ENCODE peak calls at places on chromosomes 4 and X, in four cellular contexts. X, L, M and N are unnamed samples.

GRCh38 chr4:76410621-76411020 is 10.3 kb downstream of the CCDC158 start:
- DNase-seq in X (no peak), L (no peak), M (no peak), N (no peak)

GRCh38 chrX:153651540-153652079 is 4.6 kb downstream of the DUSP9 start:
- DNase-seq in X (peak; percentile 49), L (no peak), M (no peak), N (peak; percentile 43)

GRCh38 chr4:36551697-36552214 is 270.3 kb downstream of the DTHD1 start:
- DNase-seq in X (no peak), L (peak; percentile 1), M (no peak), N (no peak)

GRCh38 chrX:42714981-42715688 is 62.8 kb downstream of the PPP1R2C start:
- DNase-seq in X (no peak), L (peak; percentile 42), M (no peak), N (no peak)

GRCh38 chr4:16714191-16714590 is 184.3 kb downstream of the LDB2 start:
- DNase-seq in X (no peak), L (no peak), M (no peak), N (no peak)

GRCh38 chr4:173414456-173414855 is 15.5 kb upstream of the SCRG1 start:
- DNase-seq in X (no peak), L (no peak), M (no peak), N (no peak)

GRCh38 chrX:107576841-107577240 is 51.5 kb upstream of the PRPS1 start:
- DNase-seq in X (no peak), L (no peak), M (no peak), N (no peak)

GRCh38 chr4:56626420-56626819 is 54.7 kb downstream of the HOPX start:
- DNase-seq in X (no peak), L (no peak), M (no peak), N (no peak)

GRCh38 chr4:57098945-57099344 is 11.2 kb downstream of the IGFBP7 start:
- DNase-seq in X (no peak), L (no peak), M (no peak), N (no peak)

GRCh38 chr4:176834531-176834930 is 41.8 kb upstream of the VEGFC start:
- DNase-seq in X (no peak), L (no peak), M (no peak), N (no peak)

GRCh38 chrX:110462957-110463356 is 104.3 kb downstream of the RTL9 start:
- DNase-seq in X (no peak), L (no peak), M (no peak), N (no peak)

GRCh38 chr4:20255823-20256222 is 4.1 kb downstream of the SLIT2 start:
- DNase-seq in X (no peak), L (no peak), M (no peak), N (no peak)

GRCh38 chrX:20517565-20517964 is 250.9 kb upstream of the RPS6KA3 start:
- DNase-seq in X (no peak), L (no peak), M (no peak), N (no peak)

GRCh38 chr4:145602129-145602760 is 16.9 kb upstream of the MMAA start:
- DNase-seq in X (no peak), L (no peak), M (no peak), N (no peak)

GRCh38 chrX:28589048-28589447 is 1.8 kb downstream of the IL1RAPL1 start:
- DNase-seq in X (no peak), L (no peak), M (no peak), N (no peak)

GRCh38 chrX:118726887-118727685 is at the start of gene IL13RA1:
- DNase-seq in X (peak; percentile 91), L (no peak), M (no peak), N (peak; percentile 89)

GRCh38 chr4:23930750-23931488 is 41.1 kb upstream of the PPARGC1A start:
- DNase-seq in X (peak; percentile 86), L (no peak), M (peak; percentile 11), N (no peak)

GRCh38 chr4:38804654-38805295 is at the start of gene TLR1:
- DNase-seq in X (no peak), L (peak; percentile 65), M (no peak), N (no peak)

GRCh38 chrX:102345916-102346315 is 93.9 kb downstream of the NXF2B start:
- DNase-seq in X (peak; percentile 35), L (peak; percentile 46), M (no peak), N (peak; percentile 71)

GRCh38 chr4:20493761-20494353 is 206.4 kb upstream of the PACRGL start:
- DNase-seq in X (no peak), L (no peak), M (no peak), N (no peak)

GRCh38 chrX:121349263-121349662 is 301.9 kb downstream of the GLUD2 start:
- DNase-seq in X (no peak), L (no peak), M (no peak), N (no peak)

GRCh38 chrX:2497961-2498780 is 2.6 kb downstream of the DHRSX start:
- DNase-seq in X (no peak), L (no peak), M (no peak), N (peak; percentile 41)

GRCh38 chrX:71475906-71476305 is 57.0 kb upstream of the OGT start:
- DNase-seq in X (no peak), L (no peak), M (no peak), N (no peak)

GRCh38 chr4:159240690-159241089 is 137.8 kb downstream of the RAPGEF2 start:
- DNase-seq in X (no peak), L (no peak), M (no peak), N (no peak)